ENCODE peak calls at places on chromosomes 13 and 19, in six cellular contexts. One of them, this sample, is unnamed.

GRCh38 chr19:16327911-16328823 is 3.5 kb downstream of the KLF2 start:
- DNase-seq in left colon: peak; percentile 81
- DNase-seq in erythroblast: no peak
- DNase-seq in epithelial cell of proximal tubule: no peak
- DNase-seq in kidney: peak; percentile 86
- DNase-seq in activated CD4-positive, alpha-beta T cell treated with anti-CD3 and anti-CD28 coated beads, Interleukin-2, amount 50 U/mL, for 24 hours: no peak
- DNase-seq in this sample: peak; percentile 57

GRCh38 chr19:46615966-46616365 is 8.9 kb downstream of the PTGIR start:
- DNase-seq in kidney: peak; percentile 22
- DNase-seq in epithelial cell of proximal tubule: no peak
- DNase-seq in erythroblast: no peak
- DNase-seq in activated CD4-positive, alpha-beta T cell treated with anti-CD3 and anti-CD28 coated beads, Interleukin-2, amount 50 U/mL, for 24 hours: no peak
- DNase-seq in left colon: peak; percentile 8
- DNase-seq in this sample: peak; percentile 35

GRCh38 chr13:48656621-48657020 is 2.9 kb downstream of the CYSLTR2 start:
- DNase-seq in activated CD4-positive, alpha-beta T cell treated with anti-CD3 and anti-CD28 coated beads, Interleukin-2, amount 50 U/mL, for 24 hours: no peak
- DNase-seq in epithelial cell of proximal tubule: no peak
- DNase-seq in erythroblast: no peak
- DNase-seq in kidney: no peak
- DNase-seq in left colon: no peak
- DNase-seq in this sample: no peak

GRCh38 chr19:17234911-17235617 is 9.0 kb downstream of the OCEL1 start:
- DNase-seq in activated CD4-positive, alpha-beta T cell treated with anti-CD3 and anti-CD28 coated beads, Interleukin-2, amount 50 U/mL, for 24 hours: peak; percentile 43
- DNase-seq in epithelial cell of proximal tubule: no peak
- DNase-seq in kidney: no peak
- DNase-seq in erythroblast: peak; percentile 73
- DNase-seq in left colon: peak; percentile 70
- DNase-seq in this sample: peak; percentile 58

GRCh38 chr13:64338671-64339070 is 2891.5 kb downstream of the PCDH9 start:
- DNase-seq in activated CD4-positive, alpha-beta T cell treated with anti-CD3 and anti-CD28 coated beads, Interleukin-2, amount 50 U/mL, for 24 hours: no peak
- DNase-seq in kidney: no peak
- DNase-seq in erythroblast: no peak
- DNase-seq in left colon: no peak
- DNase-seq in epithelial cell of proximal tubule: no peak
- DNase-seq in this sample: no peak

GRCh38 chr13:112069063-112069726 is 2.2 kb downstream of the SOX1 start:
- DNase-seq in activated CD4-positive, alpha-beta T cell treated with anti-CD3 and anti-CD28 coated beads, Interleukin-2, amount 50 U/mL, for 24 hours: no peak
- DNase-seq in kidney: no peak
- DNase-seq in left colon: no peak
- DNase-seq in erythroblast: no peak
- DNase-seq in epithelial cell of proximal tubule: no peak
- DNase-seq in this sample: no peak

GRCh38 chr13:47463726-47464125 is 537.3 kb downstream of the SUCLA2 start:
- DNase-seq in activated CD4-positive, alpha-beta T cell treated with anti-CD3 and anti-CD28 coated beads, Interleukin-2, amount 50 U/mL, for 24 hours: no peak
- DNase-seq in left colon: no peak
- DNase-seq in epithelial cell of proximal tubule: no peak
- DNase-seq in erythroblast: no peak
- DNase-seq in kidney: no peak
- DNase-seq in this sample: no peak

GRCh38 chr13:33918199-33918932 is 100.4 kb downstream of the RFC3 start:
- DNase-seq in erythroblast: no peak
- DNase-seq in activated CD4-positive, alpha-beta T cell treated with anti-CD3 and anti-CD28 coated beads, Interleukin-2, amount 50 U/mL, for 24 hours: no peak
- DNase-seq in left colon: no peak
- DNase-seq in epithelial cell of proximal tubule: peak; percentile 13
- DNase-seq in kidney: no peak
- DNase-seq in this sample: no peak

GRCh38 chr19:7722231-7722651 is 9.7 kb downstream of the CLEC4G start:
- DNase-seq in kidney: no peak
- DNase-seq in erythroblast: no peak
- DNase-seq in activated CD4-positive, alpha-beta T cell treated with anti-CD3 and anti-CD28 coated beads, Interleukin-2, amount 50 U/mL, for 24 hours: no peak
- DNase-seq in epithelial cell of proximal tubule: no peak
- DNase-seq in left colon: no peak
- DNase-seq in this sample: no peak

GRCh38 chr13:63308585-63308984 is 1892.9 kb upstream of the PCDH20 start:
- DNase-seq in left colon: no peak
- DNase-seq in epithelial cell of proximal tubule: no peak
- DNase-seq in erythroblast: no peak
- DNase-seq in activated CD4-positive, alpha-beta T cell treated with anti-CD3 and anti-CD28 coated beads, Interleukin-2, amount 50 U/mL, for 24 hours: no peak
- DNase-seq in kidney: no peak
- DNase-seq in this sample: no peak

GRCh38 chr13:100396771-100397170 is 191.8 kb downstream of the GGACT start:
- DNase-seq in kidney: no peak
- DNase-seq in erythroblast: no peak
- DNase-seq in activated CD4-positive, alpha-beta T cell treated with anti-CD3 and anti-CD28 coated beads, Interleukin-2, amount 50 U/mL, for 24 hours: no peak
- DNase-seq in epithelial cell of proximal tubule: no peak
- DNase-seq in left colon: no peak
- DNase-seq in this sample: no peak

GRCh38 chr19:11061951-11062350 is 27.3 kb upstream of the LDLR start:
- DNase-seq in epithelial cell of proximal tubule: no peak
- DNase-seq in kidney: no peak
- DNase-seq in activated CD4-positive, alpha-beta T cell treated with anti-CD3 and anti-CD28 coated beads, Interleukin-2, amount 50 U/mL, for 24 hours: no peak
- DNase-seq in erythroblast: no peak
- DNase-seq in left colon: peak; percentile 63
- DNase-seq in this sample: no peak

GRCh38 chr13:113759525-113760137 is 605 bp downstream of the TMEM255B start:
- DNase-seq in left colon: no peak
- DNase-seq in kidney: no peak
- DNase-seq in epithelial cell of proximal tubule: no peak
- DNase-seq in erythroblast: no peak
- DNase-seq in activated CD4-positive, alpha-beta T cell treated with anti-CD3 and anti-CD28 coated beads, Interleukin-2, amount 50 U/mL, for 24 hours: no peak
- DNase-seq in this sample: no peak

GRCh38 chr13:43579321-43579720 is 207.5 kb downstream of the ENOX1 start:
- DNase-seq in epithelial cell of proximal tubule: no peak
- DNase-seq in activated CD4-positive, alpha-beta T cell treated with anti-CD3 and anti-CD28 coated beads, Interleukin-2, amount 50 U/mL, for 24 hours: no peak
- DNase-seq in erythroblast: no peak
- DNase-seq in left colon: no peak
- DNase-seq in kidney: no peak
- DNase-seq in this sample: no peak

GRCh38 chr13:47146991-47147783 is 250.3 kb upstream of the HTR2A start:
- DNase-seq in left colon: no peak
- DNase-seq in activated CD4-positive, alpha-beta T cell treated with anti-CD3 and anti-CD28 coated beads, Interleukin-2, amount 50 U/mL, for 24 hours: no peak
- DNase-seq in erythroblast: no peak
- DNase-seq in kidney: no peak
- DNase-seq in epithelial cell of proximal tubule: no peak
- DNase-seq in this sample: no peak

GRCh38 chr19:4738734-4739133 is 15.1 kb upstream of the DPP9 start:
- DNase-seq in activated CD4-positive, alpha-beta T cell treated with anti-CD3 and anti-CD28 coated beads, Interleukin-2, amount 50 U/mL, for 24 hours: no peak
- DNase-seq in kidney: no peak
- DNase-seq in epithelial cell of proximal tubule: no peak
- DNase-seq in left colon: no peak
- DNase-seq in erythroblast: no peak
- DNase-seq in this sample: no peak

GRCh38 chr19:3783660-3784584 is 2.3 kb downstream of the MATK start:
- DNase-seq in epithelial cell of proximal tubule: no peak
- DNase-seq in erythroblast: no peak
- DNase-seq in kidney: peak; percentile 63
- DNase-seq in left colon: no peak
- DNase-seq in activated CD4-positive, alpha-beta T cell treated with anti-CD3 and anti-CD28 coated beads, Interleukin-2, amount 50 U/mL, for 24 hours: no peak
- DNase-seq in this sample: no peak

GRCh38 chr19:7492142-7493055 is 3.6 kb upstream of the PEX11G start:
- DNase-seq in left colon: no peak
- DNase-seq in activated CD4-positive, alpha-beta T cell treated with anti-CD3 and anti-CD28 coated beads, Interleukin-2, amount 50 U/mL, for 24 hours: no peak
- DNase-seq in erythroblast: no peak
- DNase-seq in epithelial cell of proximal tubule: no peak
- DNase-seq in kidney: no peak
- DNase-seq in this sample: peak; percentile 52

GRCh38 chr13:45851171-45851889 is at the start of gene SIAH3:
- DNase-seq in activated CD4-positive, alpha-beta T cell treated with anti-CD3 and anti-CD28 coated beads, Interleukin-2, amount 50 U/mL, for 24 hours: peak; percentile 13
- DNase-seq in kidney: no peak
- DNase-seq in erythroblast: peak; percentile 9
- DNase-seq in left colon: no peak
- DNase-seq in epithelial cell of proximal tubule: no peak
- DNase-seq in this sample: peak; percentile 12

GRCh38 chr13:74090397-74090796 is 43.8 kb downstream of the KLF12 start:
- DNase-seq in epithelial cell of proximal tubule: no peak
- DNase-seq in erythroblast: no peak
- DNase-seq in left colon: no peak
- DNase-seq in activated CD4-positive, alpha-beta T cell treated with anti-CD3 and anti-CD28 coated beads, Interleukin-2, amount 50 U/mL, for 24 hours: peak; percentile 24
- DNase-seq in kidney: no peak
- DNase-seq in this sample: no peak

GRCh38 chr13:38264363-38265134 is 85.1 kb upstream of the UFM1 start:
- DNase-seq in kidney: no peak
- DNase-seq in activated CD4-positive, alpha-beta T cell treated with anti-CD3 and anti-CD28 coated beads, Interleukin-2, amount 50 U/mL, for 24 hours: no peak
- DNase-seq in erythroblast: no peak
- DNase-seq in left colon: no peak
- DNase-seq in epithelial cell of proximal tubule: peak; percentile 0
- DNase-seq in this sample: no peak

GRCh38 chr19:41792513-41793413 is 3.6 kb upstream of the CEACAM3 start:
- DNase-seq in left colon: no peak
- DNase-seq in erythroblast: peak; percentile 39
- DNase-seq in activated CD4-positive, alpha-beta T cell treated with anti-CD3 and anti-CD28 coated beads, Interleukin-2, amount 50 U/mL, for 24 hours: peak; percentile 12
- DNase-seq in kidney: no peak
- DNase-seq in epithelial cell of proximal tubule: no peak
- DNase-seq in this sample: peak; percentile 71

GRCh38 chr13:22562116-22562515 is 618.7 kb upstream of the SGCG start:
- DNase-seq in erythroblast: no peak
- DNase-seq in activated CD4-positive, alpha-beta T cell treated with anti-CD3 and anti-CD28 coated beads, Interleukin-2, amount 50 U/mL, for 24 hours: no peak
- DNase-seq in kidney: no peak
- DNase-seq in epithelial cell of proximal tubule: no peak
- DNase-seq in left colon: no peak
- DNase-seq in this sample: no peak

GRCh38 chr13:78102121-78102677 is 183.6 kb upstream of the EDNRB start:
- DNase-seq in kidney: no peak
- DNase-seq in left colon: no peak
- DNase-seq in erythroblast: no peak
- DNase-seq in activated CD4-positive, alpha-beta T cell treated with anti-CD3 and anti-CD28 coated beads, Interleukin-2, amount 50 U/mL, for 24 hours: no peak
- DNase-seq in epithelial cell of proximal tubule: no peak
- DNase-seq in this sample: peak; percentile 19

GRCh38 chr13:36420437-36420891 is 11.8 kb upstream of the CCNA1 start:
- DNase-seq in kidney: peak; percentile 67
- DNase-seq in left colon: no peak
- DNase-seq in epithelial cell of proximal tubule: no peak
- DNase-seq in activated CD4-positive, alpha-beta T cell treated with anti-CD3 and anti-CD28 coated beads, Interleukin-2, amount 50 U/mL, for 24 hours: peak; percentile 61
- DNase-seq in erythroblast: peak; percentile 69
- DNase-seq in this sample: peak; percentile 72

GRCh38 chr19:4647676-4648644 is 8.6 kb downstream of the TNFAIP8L1 start:
- DNase-seq in erythroblast: no peak
- DNase-seq in kidney: peak; percentile 84
- DNase-seq in left colon: peak; percentile 46
- DNase-seq in epithelial cell of proximal tubule: no peak
- DNase-seq in activated CD4-positive, alpha-beta T cell treated with anti-CD3 and anti-CD28 coated beads, Interleukin-2, amount 50 U/mL, for 24 hours: no peak
- DNase-seq in this sample: no peak

GRCh38 chr19:17779281-17779930 is 15.5 kb upstream of the B3GNT3 start:
- DNase-seq in epithelial cell of proximal tubule: no peak
- DNase-seq in erythroblast: no peak
- DNase-seq in activated CD4-positive, alpha-beta T cell treated with anti-CD3 and anti-CD28 coated beads, Interleukin-2, amount 50 U/mL, for 24 hours: no peak
- DNase-seq in left colon: peak; percentile 80
- DNase-seq in kidney: no peak
- DNase-seq in this sample: peak; percentile 80

GRCh38 chr13:114235697-114236096 is 1.0 kb downstream of the CDC16 start:
- DNase-seq in erythroblast: peak; percentile 17
- DNase-seq in left colon: no peak
- DNase-seq in activated CD4-positive, alpha-beta T cell treated with anti-CD3 and anti-CD28 coated beads, Interleukin-2, amount 50 U/mL, for 24 hours: no peak
- DNase-seq in epithelial cell of proximal tubule: no peak
- DNase-seq in kidney: no peak
- DNase-seq in this sample: no peak

GRCh38 chr13:23701646-23702045 is 131.4 kb downstream of the TNFRSF19 start:
- DNase-seq in kidney: peak; percentile 86
- DNase-seq in epithelial cell of proximal tubule: no peak
- DNase-seq in erythroblast: no peak
- DNase-seq in activated CD4-positive, alpha-beta T cell treated with anti-CD3 and anti-CD28 coated beads, Interleukin-2, amount 50 U/mL, for 24 hours: no peak
- DNase-seq in left colon: peak; percentile 32
- DNase-seq in this sample: peak; percentile 70

GRCh38 chr19:8655340-8655709 is 24.9 kb downstream of the NFILZ start:
- DNase-seq in left colon: no peak
- DNase-seq in epithelial cell of proximal tubule: no peak
- DNase-seq in kidney: no peak
- DNase-seq in erythroblast: no peak
- DNase-seq in activated CD4-positive, alpha-beta T cell treated with anti-CD3 and anti-CD28 coated beads, Interleukin-2, amount 50 U/mL, for 24 hours: no peak
- DNase-seq in this sample: no peak

GRCh38 chr13:77056382-77056781 is 29.4 kb upstream of the FBXL3 start:
- DNase-seq in kidney: no peak
- DNase-seq in epithelial cell of proximal tubule: peak; percentile 30
- DNase-seq in erythroblast: no peak
- DNase-seq in left colon: no peak
- DNase-seq in activated CD4-positive, alpha-beta T cell treated with anti-CD3 and anti-CD28 coated beads, Interleukin-2, amount 50 U/mL, for 24 hours: no peak
- DNase-seq in this sample: no peak

GRCh38 chr19:41563847-41564514 is 12.0 kb upstream of the CEACAM21 start:
- DNase-seq in activated CD4-positive, alpha-beta T cell treated with anti-CD3 and anti-CD28 coated beads, Interleukin-2, amount 50 U/mL, for 24 hours: no peak
- DNase-seq in kidney: no peak
- DNase-seq in epithelial cell of proximal tubule: no peak
- DNase-seq in erythroblast: no peak
- DNase-seq in left colon: no peak
- DNase-seq in this sample: no peak

GRCh38 chr19:35090160-35090794 is 25.3 kb upstream of the FXYD3 start:
- DNase-seq in epithelial cell of proximal tubule: no peak
- DNase-seq in activated CD4-positive, alpha-beta T cell treated with anti-CD3 and anti-CD28 coated beads, Interleukin-2, amount 50 U/mL, for 24 hours: peak; percentile 24
- DNase-seq in left colon: no peak
- DNase-seq in erythroblast: peak; percentile 32
- DNase-seq in kidney: no peak
- DNase-seq in this sample: peak; percentile 84

GRCh38 chr13:113935081-113935511 is 38.8 kb downstream of the C13orf46 start:
- DNase-seq in erythroblast: no peak
- DNase-seq in epithelial cell of proximal tubule: no peak
- DNase-seq in left colon: no peak
- DNase-seq in kidney: peak; percentile 68
- DNase-seq in activated CD4-positive, alpha-beta T cell treated with anti-CD3 and anti-CD28 coated beads, Interleukin-2, amount 50 U/mL, for 24 hours: no peak
- DNase-seq in this sample: peak; percentile 10